ENCODE peak calls at places on chromosome 22, in eight cellular contexts. S is CD8-positive, alpha-beta T cell; U is germinal center; C is lung microvascular endothelial cell; K is RPMI7951; E is non-pigmented ciliary epithelial cell; R is stromal cell of bone marrow; F is HT1080. J is an unnamed sample.

GRCh38 chr22:28810839-28811491 is 10.6 kb upstream of the XBP1 start:
- DNase-seq in S (peak), U (no peak), C (peak), K (no peak), E (no peak), R (no peak), F (no peak), J (no peak)

GRCh38 chr22:25908212-25908611 is 166.2 kb downstream of the MYO18B start:
- DNase-seq in S (no peak), U (no peak), C (no peak), K (no peak), E (no peak), R (no peak), F (no peak), J (no peak)

GRCh38 chr22:40175571-40176105 is 2.1 kb upstream of the TNRC6B start:
- DNase-seq in S (no peak), U (no peak), C (peak), K (no peak), E (no peak), R (no peak), F (no peak), J (no peak)

GRCh38 chr22:16824718-16825687 is at the start of gene XKR3:
- DNase-seq in S (no peak), U (no peak), C (no peak), K (peak), E (no peak), R (no peak), F (peak), J (peak)

GRCh38 chr22:44211946-44212930 is 31.5 kb downstream of the PARVG start:
- DNase-seq in S (no peak), U (no peak), C (no peak), K (peak), E (no peak), R (peak), F (no peak), J (no peak)

GRCh38 chr22:39384750-39385480 is 14.7 kb upstream of the TAB1 start:
- DNase-seq in S (no peak), U (no peak), C (peak), K (peak), E (no peak), R (no peak), F (no peak), J (no peak)

GRCh38 chr22:48857202-48857805 is 970.4 kb downstream of the BRD1 start:
- DNase-seq in S (no peak), U (no peak), C (no peak), K (no peak), E (no peak), R (no peak), F (no peak), J (no peak)

GRCh38 chr22:26660961-26661578 is 3.7 kb downstream of the MIAT start:
- DNase-seq in S (no peak), U (no peak), C (no peak), K (no peak), E (no peak), R (no peak), F (no peak), J (no peak)

GRCh38 chr22:20567371-20567847 is 60.0 kb downstream of the MED15 start:
- DNase-seq in S (peak), U (no peak), C (no peak), K (peak), E (no peak), R (peak), F (no peak), J (no peak)

GRCh38 chr22:25403752-25404471 is 160.6 kb upstream of the GRK3 start:
- DNase-seq in S (no peak), U (peak), C (no peak), K (peak), E (no peak), R (peak), F (peak), J (peak)

GRCh38 chr22:46672731-46673130 is 52.5 kb downstream of the GRAMD4 start:
- DNase-seq in S (no peak), U (no peak), C (no peak), K (no peak), E (no peak), R (no peak), F (no peak), J (no peak)

GRCh38 chr22:36055376-36056310 is 27.0 kb upstream of the RBFOX2 start:
- DNase-seq in S (no peak), U (no peak), C (no peak), K (no peak), E (no peak), R (no peak), F (no peak), J (no peak)

GRCh38 chr22:28395920-28396447 is 283.7 kb downstream of the TTC28 start:
- DNase-seq in S (no peak), U (no peak), C (no peak), K (peak), E (no peak), R (no peak), F (no peak), J (no peak)

GRCh38 chr22:46066691-46067090 is 83.6 kb upstream of the PPARA start:
- DNase-seq in S (no peak), U (no peak), C (peak), K (peak), E (no peak), R (no peak), F (peak), J (no peak)

GRCh38 chr22:27133951-27134664 is 476.7 kb downstream of the MIAT start:
- DNase-seq in S (no peak), U (no peak), C (no peak), K (peak), E (peak), R (peak), F (peak), J (peak)

GRCh38 chr22:24170189-24170588 is 11.1 kb upstream of the SUSD2 start:
- DNase-seq in S (no peak), U (no peak), C (no peak), K (no peak), E (no peak), R (no peak), F (no peak), J (no peak)

GRCh38 chr22:31192513-31192912 is 19.6 kb upstream of the LIMK2 start:
- DNase-seq in S (no peak), U (no peak), C (no peak), K (no peak), E (no peak), R (no peak), F (no peak), J (no peak)

GRCh38 chr22:37287550-37287951 is 5.2 kb downstream of the CYTH4 start:
- DNase-seq in S (no peak), U (no peak), C (no peak), K (no peak), E (no peak), R (no peak), F (no peak), J (no peak)

GRCh38 chr22:24325105-24325757 is 54.6 kb downstream of the SPECC1L start:
- DNase-seq in S (no peak), U (peak), C (peak), K (peak), E (peak), R (peak), F (peak), J (peak)

GRCh38 chr22:48948575-48949170 is 879.0 kb downstream of the BRD1 start:
- DNase-seq in S (no peak), U (no peak), C (no peak), K (no peak), E (no peak), R (no peak), F (no peak), J (no peak)

GRCh38 chr22:49693416-49693815 is 134.3 kb downstream of the BRD1 start:
- DNase-seq in S (no peak), U (no peak), C (no peak), K (no peak), E (no peak), R (no peak), F (no peak), J (peak)

J was measured in RPMI8226.